ENCODE peak calls at places on chromosomes 11 and 22, in eight cellular contexts. V is glutamatergic neuron, R is AG04449, G is lower leg skin, T is nephron progenitor cell, K is transverse colon, P is IMR-90, L is pancreas. H is an unnamed sample.

GRCh38 chr22:48153726-48154125 is 1391.3 kb downstream of the TBC1D22A start:
- DNase-seq in P (no peak), R (no peak), L (no peak), G (peak), T (no peak), V (no peak), K (peak), H (no peak)

GRCh38 chr11:13775471-13775870 is 107.0 kb downstream of the FAR1 start:
- DNase-seq in L (no peak), K (peak), G (no peak), R (no peak), T (no peak), P (no peak), V (no peak), H (no peak)

GRCh38 chr11:110711776-110712642 is at the start of gene ARHGAP20:
- DNase-seq in K (peak), R (no peak), V (peak), G (peak), T (peak), P (peak), L (peak), H (peak)

GRCh38 chr11:83409891-83410290 is 123.7 kb upstream of the CCDC90B start:
- DNase-seq in L (no peak), R (no peak), K (no peak), P (no peak), G (no peak), T (no peak), V (no peak), H (no peak)

GRCh38 chr11:68043349-68044144 is 4.7 kb downstream of the TCIRG1 start:
- DNase-seq in R (no peak), V (peak), K (no peak), T (no peak), G (no peak), P (peak), L (peak), H (peak)

GRCh38 chr22:17981497-17981896 is 42.9 kb downstream of the MICAL3 start:
- DNase-seq in K (no peak), P (no peak), V (no peak), T (no peak), R (no peak), G (no peak), L (no peak), H (no peak)

GRCh38 chr11:31651822-31652221 is 142.3 kb downstream of the ELP4 start:
- DNase-seq in P (no peak), V (no peak), R (no peak), T (no peak), G (no peak), L (no peak), K (no peak), H (no peak)

GRCh38 chr11:129374081-129374992 is 1.3 kb upstream of the BARX2 start:
- DNase-seq in L (peak), T (peak), P (no peak), V (no peak), K (peak), R (no peak), G (no peak), H (no peak)

GRCh38 chr22:40721266-40721665 is 42.0 kb downstream of the MCHR1 start:
- DNase-seq in L (no peak), G (no peak), R (no peak), T (peak), K (no peak), P (peak), V (peak), H (no peak)

GRCh38 chr22:48891688-48892380 is 935.8 kb downstream of the BRD1 start:
- DNase-seq in G (no peak), R (no peak), P (no peak), L (no peak), V (no peak), T (no peak), K (no peak), H (no peak)

GRCh38 chr11:120959189-120959588 is 64.7 kb upstream of the TBCEL start:
- DNase-seq in L (no peak), G (no peak), V (no peak), T (no peak), P (no peak), K (no peak), R (no peak), H (no peak)

GRCh38 chr11:70292166-70292565 is 21.7 kb downstream of the PPFIA1 start:
- DNase-seq in L (no peak), R (no peak), K (no peak), V (no peak), G (no peak), P (no peak), T (no peak), H (no peak)

GRCh38 chr11:67519726-67520125 is 3.5 kb downstream of the CABP2 start:
- DNase-seq in R (no peak), V (no peak), G (no peak), L (no peak), K (no peak), P (no peak), T (no peak), H (no peak)

GRCh38 chr11:3122775-3123201 is 42.3 kb downstream of the OSBPL5 start:
- DNase-seq in T (no peak), K (no peak), V (no peak), L (peak), G (no peak), R (no peak), P (no peak), H (no peak)

GRCh38 chr22:24024354-24024753 is 13.2 kb downstream of the CABIN1 start:
- DNase-seq in T (no peak), V (no peak), P (no peak), G (no peak), L (no peak), R (no peak), K (no peak), H (no peak)

GRCh38 chr11:108916935-108917334 is 252.1 kb downstream of the DDX10 start:
- DNase-seq in V (no peak), G (no peak), L (no peak), T (no peak), P (no peak), K (no peak), R (no peak), H (no peak)

GRCh38 chr11:2930705-2931415 is 1.6 kb upstream of the PHLDA2 start:
- DNase-seq in L (peak), K (peak), T (peak), G (no peak), V (peak), R (no peak), P (peak), H (peak)

GRCh38 chr22:37887610-37888378 is 18.3 kb upstream of the MICALL1 start:
- DNase-seq in G (peak), P (peak), V (peak), T (no peak), L (no peak), R (peak), K (no peak), H (peak)

GRCh38 chr11:115623021-115623451 is 118.8 kb upstream of the CADM1 start:
- DNase-seq in G (peak), P (peak), V (peak), L (peak), T (no peak), R (peak), K (peak), H (peak)

GRCh38 chr11:14125529-14125928 is 163.0 kb downstream of the SPON1 start:
- DNase-seq in L (no peak), V (no peak), K (no peak), G (no peak), T (no peak), R (no peak), P (no peak), H (no peak)

GRCh38 chr22:20738394-20739089 is 35.4 kb upstream of the SERPIND1 start:
- DNase-seq in L (no peak), P (no peak), R (no peak), V (no peak), G (no peak), K (no peak), T (no peak), H (no peak)

GRCh38 chr22:43883719-43884415 is 7.9 kb downstream of the PNPLA5 start:
- DNase-seq in V (no peak), T (no peak), G (no peak), L (no peak), K (no peak), R (no peak), P (no peak), H (no peak)

GRCh38 chr22:20979243-20979809 is 2.8 kb upstream of the LZTR1 start:
- DNase-seq in T (peak), L (peak), K (peak), R (no peak), G (peak), V (peak), P (peak), H (peak)

GRCh38 chr11:103326070-103326794 is 217.0 kb downstream of the DYNC2H1 start:
- DNase-seq in K (peak), L (peak), V (peak), P (peak), R (peak), G (no peak), T (peak), H (peak)

GRCh38 chr11:106986261-106986660 is 32.0 kb downstream of the GUCY1A2 start:
- DNase-seq in V (no peak), K (no peak), G (no peak), R (no peak), P (peak), T (no peak), L (no peak), H (peak)

GRCh38 chr22:49617866-49618688 is 209.6 kb downstream of the BRD1 start:
- DNase-seq in R (no peak), P (no peak), K (no peak), T (no peak), G (no peak), V (no peak), L (peak), H (no peak)

GRCh38 chr11:27837895-27838563 is 137.8 kb upstream of the BDNF start:
- DNase-seq in L (no peak), T (no peak), P (no peak), K (no peak), G (no peak), R (no peak), V (no peak), H (no peak)

GRCh38 chr11:106642331-106642730 is 375.9 kb downstream of the GUCY1A2 start:
- DNase-seq in T (no peak), P (peak), R (no peak), V (no peak), G (no peak), K (no peak), L (no peak), H (peak)

GRCh38 chr11:112961146-112961668 is at the start of gene NCAM1:
- DNase-seq in T (peak), G (peak), V (peak), P (peak), L (peak), K (peak), R (no peak), H (peak)

GRCh38 chr11:99419991-99420390 is 399.2 kb downstream of the CNTN5 start:
- DNase-seq in K (no peak), L (no peak), P (no peak), R (no peak), G (no peak), T (no peak), V (no peak), H (no peak)

GRCh38 chr11:12871788-12872321 is 137.3 kb upstream of the RASSF10 start:
- DNase-seq in G (no peak), K (no peak), V (no peak), P (peak), R (no peak), L (no peak), T (no peak), H (no peak)

GRCh38 chr11:126817523-126818450 is 182.8 kb downstream of the KIRREL3 start:
- DNase-seq in T (no peak), V (no peak), K (no peak), P (no peak), R (no peak), L (no peak), G (peak), H (no peak)

GRCh38 chr11:6297831-6298230 is 22.5 kb downstream of the CAVIN3 start:
- DNase-seq in T (no peak), G (no peak), R (no peak), K (no peak), L (no peak), P (no peak), V (no peak), H (peak)

GRCh38 chr11:35192347-35192746 is 53.4 kb downstream of the CD44 start:
- DNase-seq in L (no peak), P (peak), R (no peak), G (no peak), T (peak), V (no peak), K (peak), H (peak)

DNA sequence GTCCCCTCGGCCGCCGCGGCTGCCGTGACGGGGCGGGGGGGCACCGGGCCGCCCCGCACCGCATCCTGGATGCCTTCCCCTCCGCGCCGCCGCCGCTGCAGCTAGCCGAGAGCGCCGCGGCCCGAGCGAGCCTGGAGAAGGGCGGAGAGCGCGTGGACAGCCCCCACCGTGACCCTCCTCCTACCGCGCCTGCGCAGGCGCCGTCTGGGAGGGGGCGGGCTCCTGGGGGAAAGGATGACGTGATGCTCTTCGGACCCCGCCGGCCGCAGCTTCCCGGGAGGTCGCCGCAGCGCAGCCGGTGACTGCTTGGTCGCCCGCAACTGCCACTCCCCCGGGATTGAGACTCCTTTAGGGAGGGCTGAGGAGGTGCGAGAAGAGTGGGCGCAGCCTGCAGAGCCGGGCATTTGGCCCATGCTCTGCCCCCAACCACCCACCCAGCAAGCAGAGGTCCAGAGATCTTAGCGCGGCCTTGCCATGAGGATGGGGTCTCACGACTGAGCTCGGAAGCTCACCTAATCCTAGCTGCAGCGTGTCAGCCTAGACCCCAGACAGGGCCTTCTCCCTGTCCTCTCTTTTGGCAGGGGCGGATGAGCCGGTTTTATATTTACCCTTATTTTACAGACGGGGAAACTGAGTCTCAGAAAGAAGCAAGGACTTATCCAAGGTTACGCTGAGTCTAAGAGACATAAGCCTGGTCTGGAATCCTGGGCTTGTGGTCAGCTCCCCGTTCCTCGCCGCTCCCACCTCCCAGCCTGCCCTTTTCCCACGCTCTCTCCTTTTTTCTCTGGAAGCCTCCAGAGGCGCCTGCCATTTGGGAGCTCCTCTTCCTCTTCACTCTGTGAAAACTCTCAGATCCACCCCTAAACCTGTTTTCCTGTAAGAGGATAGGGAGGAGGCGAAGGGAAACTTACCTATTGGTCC is at the start of gene DENND5A:
- DNase-seq in L (peak), V (peak), K (peak), G (peak), P (peak), T (peak), R (peak), H (peak)
- TF ChIP-seq CTCF in L (no peak), V (no peak), K (no peak), G (no peak), P (no peak), T (no peak), R (no peak), H (no peak)

DNA sequence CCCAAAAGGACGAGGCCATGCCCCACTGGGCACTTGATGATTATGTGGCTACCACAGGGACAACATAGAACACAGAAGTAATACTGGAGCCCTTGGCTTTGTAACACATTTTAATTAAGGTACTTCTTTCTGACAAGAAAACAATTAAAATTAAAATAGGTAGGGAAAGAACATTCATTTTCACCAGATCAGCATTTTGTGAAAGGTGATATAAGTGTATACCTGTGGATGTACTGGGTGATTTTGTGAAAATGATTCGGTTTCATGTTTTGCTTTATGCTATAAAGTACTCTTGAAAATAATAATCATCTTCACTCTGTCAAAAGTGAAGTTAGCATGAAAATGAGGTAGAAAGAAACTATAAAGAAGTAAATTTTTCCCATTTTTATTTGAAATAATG is 876 bp downstream of the MS4A12 start:
- DNase-seq in L (no peak), R (no peak), K (no peak), V (no peak), G (no peak), P (no peak), T (no peak), H (no peak)
- TF ChIP-seq CTCF in L (no peak), R (no peak), K (no peak), V (no peak), G (no peak), P (no peak), T (no peak), H (no peak)

GRCh38 chr11:57476883-57477506 is 16.7 kb downstream of the RTN4RL2 start:
- DNase-seq in K (peak), P (peak), L (peak), V (peak), R (no peak), T (peak), G (no peak), H (no peak)
- TF ChIP-seq CTCF in K (peak), P (peak), L (peak), V (peak), R (peak), T (peak), G (no peak), H (peak)

GRCh38 chr11:33350287-33350686 is 93.1 kb downstream of the HIPK3 start:
- DNase-seq in R (no peak), P (no peak), L (no peak), K (no peak), V (no peak), T (no peak), G (no peak), H (no peak)

GRCh38 chr11:33347490-33348125 is 90.4 kb downstream of the HIPK3 start:
- DNase-seq in R (no peak), L (no peak), G (no peak), P (no peak), K (no peak), V (no peak), T (no peak), H (no peak)

GRCh38 chr11:33339247-33339646 is 82.1 kb downstream of the HIPK3 start:
- DNase-seq in V (no peak), P (no peak), G (no peak), T (no peak), K (no peak), R (no peak), L (no peak), H (no peak)

GRCh38 chr11:33344611-33345010 is 87.4 kb downstream of the HIPK3 start:
- DNase-seq in T (no peak), P (peak), V (no peak), K (no peak), R (no peak), G (no peak), L (no peak), H (peak)
- TF ChIP-seq CTCF in T (no peak), P (no peak), V (no peak), K (no peak), R (no peak), G (no peak), L (no peak), H (no peak)

GRCh38 chr11:131692961-131693360 is 322.5 kb downstream of the NTM start:
- DNase-seq in L (no peak), P (no peak), K (no peak), R (no peak), T (no peak), V (no peak), G (no peak), H (no peak)

GRCh38 chr11:131690776-131691557 is 320.6 kb downstream of the NTM start:
- DNase-seq in R (no peak), K (no peak), T (no peak), L (peak), G (peak), V (no peak), P (no peak), H (no peak)

GRCh38 chr11:131692151-131692550 is 321.7 kb downstream of the NTM start:
- DNase-seq in K (no peak), T (no peak), L (no peak), V (no peak), P (no peak), R (no peak), G (no peak), H (no peak)

GRCh38 chr11:131690362-131690761 is 319.9 kb downstream of the NTM start:
- DNase-seq in K (no peak), R (no peak), L (no peak), P (no peak), G (peak), T (no peak), V (no peak), H (no peak)

GRCh38 chr11:131691558-131692041 is 321.2 kb downstream of the NTM start:
- DNase-seq in T (peak), R (no peak), K (no peak), G (peak), P (peak), V (peak), L (no peak), H (peak)
- TF ChIP-seq CTCF in T (peak), R (peak), K (no peak), G (no peak), P (peak), V (peak), L (peak), H (peak)

H was measured in cardiac fibroblast.